ENCODE peak calls at places on chromosomes 6 and 20, in eight cellular contexts. S is breast epithelium; V is testis; I is natural killer cell; E is spleen; G is progenitor cell of endocrine pancreas; P is activated CD8-positive, alpha-beta T cell treated with anti-CD3 and anti-CD28 coated beads for 36 hours; J is nephron progenitor cell. N is an unnamed sample.

GRCh38 chr20:41480054-41480770 is 113.6 kb upstream of the EMILIN3 start:
- DNase-seq in P (peak; percentile 17), E (no peak), J (no peak), V (no peak), S (no peak), G (no peak), I (no peak), N (no peak)

GRCh38 chr6:2376429-2377355 is 131.3 kb upstream of the GMDS start:
- DNase-seq in S (peak; percentile 55), I (no peak), V (no peak), E (no peak), G (no peak), J (no peak), P (no peak), N (no peak)

GRCh38 chr6:36701401-36701991 is 3.9 kb downstream of the RAB44 start:
- DNase-seq in E (peak; percentile 64), G (no peak), J (no peak), I (no peak), P (no peak), V (no peak), S (no peak), N (no peak)

GRCh38 chr6:97765480-97765879 is 482.5 kb upstream of the MMS22L start:
- DNase-seq in I (no peak), J (no peak), G (no peak), P (no peak), S (no peak), V (no peak), E (no peak), N (no peak)

GRCh38 chr20:34283844-34284243 is 19.3 kb downstream of the AHCY start:
- DNase-seq in J (no peak), G (no peak), P (no peak), E (no peak), I (no peak), S (no peak), V (no peak), N (no peak)

GRCh38 chr6:71602385-71602949 is 283.9 kb upstream of the RIMS1 start:
- DNase-seq in J (no peak), E (no peak), V (no peak), G (no peak), P (no peak), I (no peak), S (no peak), N (no peak)

GRCh38 chr6:112298021-112298745 is 43.8 kb upstream of the LAMA4 start:
- DNase-seq in P (no peak), J (no peak), I (no peak), G (no peak), S (no peak), V (no peak), E (no peak), N (no peak)

GRCh38 chr6:5111626-5112025 is 26.5 kb downstream of the PPP1R3G start:
- DNase-seq in P (no peak), V (no peak), J (no peak), E (no peak), I (no peak), G (no peak), S (no peak), N (no peak)

GRCh38 chr6:111534366-111534765 is 51.3 kb upstream of the REV3L start:
- DNase-seq in G (no peak), P (no peak), E (no peak), S (peak; percentile 92), V (peak; percentile 26), I (no peak), J (no peak), N (no peak)

GRCh38 chr6:138476116-138476515 is 23.2 kb downstream of the NHSL1 start:
- DNase-seq in J (no peak), S (no peak), P (no peak), G (no peak), I (no peak), E (no peak), V (no peak), N (no peak)

GRCh38 chr6:27541212-27541931 is 68.5 kb upstream of the ZNF184 start:
- DNase-seq in V (no peak), J (no peak), P (peak; percentile 45), I (no peak), E (no peak), S (no peak), G (no peak), N (no peak)

GRCh38 chr6:80223743-80224212 is 117.3 kb downstream of the BCKDHB start:
- DNase-seq in V (no peak), J (no peak), E (no peak), I (no peak), G (no peak), P (no peak), S (no peak), N (no peak)
- TF ChIP-seq CTCF in V (no peak), J (no peak), E (no peak), I (no peak), G (no peak), P (no peak), S (no peak), N (no peak)

DNA sequence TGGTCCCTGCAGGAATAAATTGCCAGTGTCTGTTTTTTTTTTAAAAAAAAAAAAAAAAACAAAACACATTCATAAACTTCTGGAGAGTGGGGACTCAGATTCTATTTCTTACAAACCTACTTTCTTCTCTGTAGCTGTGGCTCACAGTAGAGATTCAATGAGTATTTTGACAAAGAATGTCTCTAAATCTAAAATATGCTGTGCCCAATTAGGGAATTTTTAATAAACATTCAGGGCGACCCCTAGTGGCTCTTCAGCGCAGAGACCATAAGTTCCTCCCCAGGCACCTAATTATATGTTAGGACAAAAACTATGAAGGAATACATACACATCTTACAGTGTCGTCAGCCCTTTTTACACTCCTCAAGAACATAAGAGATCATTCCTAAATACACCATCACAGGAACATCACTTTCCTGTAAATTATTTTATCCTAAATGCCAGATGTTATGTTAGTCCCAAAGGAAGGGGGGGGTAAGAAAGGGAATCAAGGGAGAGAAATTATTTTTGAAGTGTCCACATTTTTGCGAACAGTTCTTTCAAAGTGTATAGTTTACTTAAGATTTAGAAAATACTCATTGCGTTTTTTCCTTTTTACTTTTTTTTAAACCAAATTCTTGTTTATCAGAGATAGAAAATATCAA is 21.8 kb upstream of the NAA20 start:
- DNase-seq in I (no peak), G (no peak), J (no peak), P (peak; percentile 48), S (no peak), E (no peak), V (peak; percentile 56), N (no peak)
- TF ChIP-seq CTCF in I (peak; percentile 78), G (peak; percentile 89), J (peak; percentile 82), P (peak; percentile 74), S (peak; percentile 82), E (peak; percentile 71), V (peak; percentile 85), N (peak; percentile 95)

GRCh38 chr20:47304287-47304686 is 52.2 kb downstream of the ZMYND8 start:
- DNase-seq in J (no peak), S (no peak), V (no peak), P (no peak), E (no peak), I (no peak), G (no peak), N (no peak)
- TF ChIP-seq CTCF in J (no peak), S (no peak), V (no peak), P (no peak), E (no peak), I (no peak), G (no peak), N (no peak)

DNA sequence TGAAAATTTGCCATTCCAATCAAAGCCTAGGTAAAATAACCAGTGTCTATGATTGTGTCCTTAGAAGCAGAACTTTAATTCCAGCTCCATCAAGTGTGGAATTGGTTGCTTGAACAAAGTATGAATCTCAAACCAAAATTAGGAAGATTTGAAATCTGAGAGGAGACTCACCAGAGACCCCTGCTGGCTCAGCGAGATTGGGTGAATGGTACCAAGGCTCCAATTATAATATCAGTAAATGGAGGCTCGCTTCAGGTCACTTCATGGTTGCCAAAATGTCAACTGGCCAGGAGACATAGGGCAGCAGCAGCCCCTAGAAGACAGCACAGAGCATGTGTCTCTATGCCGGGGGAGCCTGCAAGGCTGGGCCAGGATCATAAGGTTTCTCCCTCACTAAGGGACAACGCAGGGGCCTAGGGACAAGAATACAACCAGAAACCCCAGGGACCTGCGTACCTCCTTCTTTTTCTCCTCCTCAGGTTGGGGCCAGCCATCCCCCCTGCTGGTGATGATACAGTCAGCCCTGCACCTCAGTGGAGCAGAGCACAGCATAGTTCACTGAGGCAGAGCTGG is 14.0 kb downstream of the RBL1 start:
- DNase-seq in I (peak; percentile 33), V (peak; percentile 23), G (no peak), J (no peak), E (no peak), P (peak; percentile 36), S (no peak), N (no peak)
- TF ChIP-seq CTCF in I (peak; percentile 57), V (no peak), G (peak; percentile 34), J (peak; percentile 33), E (peak; percentile 9), P (no peak), S (no peak), N (peak; percentile 57)

GRCh38 chr6:107729098-107729497 is 95.0 kb downstream of the SCML4 start:
- DNase-seq in V (no peak), I (no peak), J (no peak), G (no peak), E (no peak), S (no peak), P (no peak), N (no peak)
- TF ChIP-seq CTCF in V (no peak), I (no peak), J (no peak), G (no peak), E (no peak), S (no peak), P (no peak), N (peak; percentile 27)

N was measured in type B pancreatic cell.